ENCODE peak calls at places on chromosomes 5 and 9, in ten cellular contexts. Z is brain microvascular endothelial cell, N is cardiac muscle cell, J is IMR-90, P is cardiac fibroblast, D is Caco-2, X is neural crest cell, R is keratinocyte, I is dorsolateral prefrontal cortex, Y is tibial nerve. V is an unnamed sample.

GRCh38 chr5:5246736-5247135 is 106.6 kb downstream of the ADAMTS16 start:
- DNase-seq in Z (no peak), N (no peak), J (no peak), P (no peak), D (no peak), X (no peak), R (no peak), I (peak; percentile 51), Y (no peak), V (no peak)

GRCh38 chr9:36292641-36293040 is 34.4 kb upstream of the GNE start:
- DNase-seq in Z (no peak), N (no peak), J (no peak), P (no peak), D (no peak), X (no peak), R (no peak), I (no peak), Y (no peak), V (no peak)

GRCh38 chr9:92664394-92665152 is 5.4 kb downstream of the IPPK start:
- DNase-seq in Z (peak; percentile 27), N (no peak), J (peak; percentile 31), P (no peak), D (no peak), X (no peak), R (no peak), I (peak; percentile 31), Y (no peak), V (no peak)

GRCh38 chr9:121975801-121976277 is 117.3 kb downstream of the TTLL11 start:
- DNase-seq in Z (no peak), N (no peak), J (peak; percentile 57), P (no peak), D (peak; percentile 81), X (no peak), R (no peak), I (no peak), Y (no peak), V (no peak)

GRCh38 chr9:111566234-111566633 is 33.2 kb downstream of the PTGR1 start:
- DNase-seq in Z (no peak), N (peak; percentile 52), J (no peak), P (peak; percentile 45), D (no peak), X (no peak), R (no peak), I (no peak), Y (no peak), V (no peak)

GRCh38 chr5:36478646-36479307 is 127.6 kb upstream of the SLC1A3 start:
- DNase-seq in Z (no peak), N (no peak), J (no peak), P (no peak), D (no peak), X (no peak), R (no peak), I (no peak), Y (no peak), V (no peak)

GRCh38 chr5:475704-476101 is 32.7 kb downstream of the EXOC3 start:
- DNase-seq in Z (no peak), N (no peak), J (no peak), P (no peak), D (no peak), X (no peak), R (no peak), I (no peak), Y (no peak), V (no peak)

GRCh38 chr5:129930221-129930620 is 26.0 kb downstream of the CHSY3 start:
- DNase-seq in Z (no peak), N (peak; percentile 23), J (no peak), P (peak; percentile 29), D (no peak), X (no peak), R (no peak), I (no peak), Y (no peak), V (no peak)

GRCh38 chr5:60685028-60685427 is 14.9 kb downstream of the DEPDC1B start:
- DNase-seq in Z (no peak), N (no peak), J (no peak), P (no peak), D (no peak), X (no peak), R (no peak), I (no peak), Y (no peak), V (no peak)

DNA sequence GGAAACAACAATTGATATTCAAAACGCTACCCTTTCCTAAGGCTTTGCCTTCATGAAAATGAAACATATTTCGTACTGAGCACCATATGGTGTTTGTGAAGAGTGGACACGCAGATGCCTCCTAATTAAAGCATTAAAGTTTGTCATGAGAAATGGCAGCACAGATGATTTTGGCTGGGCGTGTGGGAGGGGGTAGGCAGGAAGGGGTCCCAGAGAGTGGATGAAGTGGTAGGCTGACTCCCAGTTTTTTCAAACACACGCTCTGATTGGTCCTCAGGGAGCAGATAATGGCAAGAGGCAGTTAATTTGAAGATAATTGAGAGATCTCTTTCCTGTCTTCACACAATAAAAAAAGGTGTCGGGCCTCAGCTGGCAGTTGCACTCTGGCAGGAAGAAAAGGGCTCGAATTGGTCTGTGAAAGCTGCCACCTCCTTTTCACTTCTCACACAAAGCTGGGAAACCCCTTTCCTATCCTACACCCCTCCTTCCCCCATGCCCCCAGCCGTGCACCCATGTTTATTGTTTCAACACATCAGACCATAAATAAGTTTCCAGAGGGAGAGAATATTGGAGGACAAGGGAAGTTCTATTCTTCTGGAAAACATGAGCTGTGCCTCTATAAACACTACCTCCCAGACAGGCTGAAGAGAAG is 429.6 kb downstream of the ARHGEF28 start:
- DNase-seq in Z (no peak), N (no peak), J (no peak), P (no peak), D (no peak), X (no peak), R (no peak), I (no peak), Y (no peak), V (no peak)
- TF ChIP-seq CTCF in Z (no peak), N (no peak), J (no peak), P (no peak), D (no peak), X (no peak), R (no peak), I (no peak), Y (no peak), V (no peak)

GRCh38 chr9:18137815-18138214 is 336.1 kb upstream of the ADAMTSL1 start:
- DNase-seq in Z (no peak), N (no peak), J (no peak), P (no peak), D (no peak), X (no peak), R (no peak), I (no peak), Y (no peak), V (no peak)
- TF ChIP-seq CTCF in Z (peak; percentile 23), N (peak; percentile 10), J (no peak), P (no peak), D (no peak), X (no peak), R (no peak), I (no peak), Y (no peak), V (no peak)

DNA sequence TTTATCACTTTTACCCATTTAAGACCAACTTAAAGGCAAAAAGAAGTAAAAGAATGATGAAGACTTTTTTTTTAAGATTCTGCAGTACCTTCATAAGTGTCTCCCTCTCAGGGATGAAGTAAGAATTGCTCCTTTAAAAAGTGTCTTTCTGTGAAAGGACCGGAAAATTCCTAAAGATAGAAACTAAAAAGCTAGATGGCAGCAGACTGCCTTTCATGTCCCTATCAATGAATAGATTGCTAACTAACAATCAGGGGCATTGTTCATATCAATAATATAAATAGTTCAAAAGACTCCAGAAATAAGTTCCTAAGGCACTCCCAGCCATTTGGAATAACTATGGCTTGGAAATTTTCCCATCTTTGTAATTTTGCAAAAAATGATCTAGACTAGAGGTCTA is 558.0 kb downstream of the PDE4D start:
- DNase-seq in Z (no peak), N (no peak), J (no peak), P (no peak), D (no peak), X (no peak), R (no peak), I (no peak), Y (no peak), V (no peak)
- TF ChIP-seq CTCF in Z (no peak), N (peak; percentile 15), J (no peak), P (no peak), D (no peak), X (no peak), R (no peak), I (peak; percentile 56), Y (no peak), V (no peak)

GRCh38 chr5:172902497-172903472 is 56.4 kb upstream of the RPL26L1 start:
- DNase-seq in Z (peak; percentile 97), N (peak; percentile 94), J (peak; percentile 99), P (peak; percentile 93), D (peak; percentile 97), X (peak; percentile 24), R (no peak), I (peak; percentile 40), Y (peak; percentile 67), V (peak; percentile 44)
- TF ChIP-seq CTCF in Z (peak; percentile 70), N (peak; percentile 58), J (peak; percentile 64), P (peak; percentile 58), D (peak; percentile 56), X (peak; percentile 62), R (no peak), I (peak; percentile 41), Y (peak; percentile 51), V (peak; percentile 48)

GRCh38 chr9:85716031-85716877 is 25.5 kb downstream of the AGTPBP1 start:
- DNase-seq in Z (no peak), N (peak; percentile 11), J (no peak), P (no peak), D (no peak), X (no peak), R (no peak), I (no peak), Y (no peak), V (no peak)
- TF ChIP-seq CTCF in Z (no peak), N (peak; percentile 15), J (no peak), P (peak; percentile 7), D (no peak), X (peak; percentile 39), R (peak; percentile 13), I (no peak), Y (no peak), V (no peak)

DNA sequence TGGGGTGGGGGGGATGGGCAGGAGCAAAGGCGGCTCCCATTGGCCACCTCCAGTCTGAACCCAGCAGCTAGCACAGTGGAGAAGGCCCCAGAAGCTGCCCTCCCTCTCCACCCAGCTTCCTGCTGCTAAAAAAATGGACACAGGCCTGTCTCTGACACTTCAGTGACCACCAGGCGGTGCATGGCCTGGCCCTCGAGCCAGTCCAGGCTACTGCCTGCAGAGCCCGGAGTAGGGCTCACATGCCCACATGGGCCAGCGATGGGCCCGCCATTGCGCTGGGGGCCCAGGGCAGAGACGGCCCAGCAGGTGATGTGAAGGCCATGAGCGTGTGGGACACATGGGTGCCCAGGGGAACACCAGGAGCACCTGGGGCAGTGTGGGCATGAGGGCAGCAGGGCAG is 52.1 kb upstream of the NOTCH1 start:
- DNase-seq in Z (no peak), N (no peak), J (no peak), P (no peak), D (no peak), X (peak; percentile 45), R (no peak), I (no peak), Y (no peak), V (no peak)
- TF ChIP-seq CTCF in Z (peak; percentile 36), N (no peak), J (no peak), P (no peak), D (no peak), X (no peak), R (no peak), I (no peak), Y (peak; percentile 7), V (no peak)

V was measured in progenitor cell of endocrine pancreas.